ENCODE peak calls at places on chromosomes 13 and 19, in six cellular contexts. A is NCI-H1105; J is T-helper 2 cell; Q is nucleus accumbens; H is CD4-positive, alpha-beta memory T cell; G is Kasumi-1. B is an unnamed sample.

GRCh38 chr13:39450176-39450575 is 152.8 kb downstream of the LHFPL6 start:
- DNase-seq in G (no peak), J (no peak), Q (no peak), A (no peak), H (no peak), B (no peak)

GRCh38 chr19:50870417-50871089 is 2.7 kb upstream of the KLK2 start:
- DNase-seq in Q (no peak), A (no peak), H (no peak), G (no peak), J (no peak), B (no peak)

GRCh38 chr13:43583331-43583730 is 203.4 kb downstream of the ENOX1 start:
- DNase-seq in Q (no peak), A (no peak), G (no peak), H (no peak), J (no peak), B (no peak)

GRCh38 chr13:20125129-20125782 is 35.6 kb downstream of the GJA3 start:
- DNase-seq in G (no peak), J (no peak), A (no peak), H (no peak), Q (no peak), B (no peak)

GRCh38 chr13:79779761-79780160 is 298.8 kb downstream of the NDFIP2 start:
- DNase-seq in A (no peak), J (no peak), G (peak; percentile 12), H (no peak), Q (no peak), B (no peak)

GRCh38 chr19:5333581-5334365 is 6.8 kb downstream of the PTPRS start:
- DNase-seq in J (no peak), Q (no peak), H (no peak), G (no peak), A (no peak), B (no peak)

GRCh38 chr13:44273991-44274810 is 99.4 kb upstream of the SERP2 start:
- DNase-seq in A (no peak), Q (no peak), J (no peak), H (peak; percentile 74), G (no peak), B (peak; percentile 79)

GRCh38 chr19:8445488-8446001 is 770 bp downstream of the HNRNPM start:
- DNase-seq in Q (no peak), H (peak; percentile 28), G (no peak), A (peak; percentile 41), J (peak; percentile 33), B (peak; percentile 90)

GRCh38 chr13:71339736-71340135 is 527.3 kb downstream of the DACH1 start:
- DNase-seq in A (no peak), Q (no peak), H (no peak), G (no peak), J (no peak), B (no peak)